ENCODE peak calls at places on chromosomes 2 and 18, in four cellular contexts. M is tibial nerve, O is heart left ventricle, F is endodermal cell. T is an unnamed sample. For H3K36me3 and H3K27me3, the result is how much of the 10 kb centered on the place peaks cover.

GRCh38 chr2:26284132-26284531 is 39.4 kb downstream of the HADHB start:
- DNase-seq in M (no peak), F (no peak), O (no peak), T (no peak)

GRCh38 chr18:4248686-4249085 is 206.4 kb downstream of the DLGAP1 start:
- DNase-seq in M (no peak), O (no peak), F (no peak), T (no peak)

GRCh38 chr2:45432406-45432805 is 178.7 kb downstream of the SRBD1 start:
- DNase-seq in O (no peak), F (no peak), M (no peak), T (no peak)

GRCh38 chr18:73824684-73825083 is 322.9 kb downstream of the FBXO15 start:
- DNase-seq in M (no peak), O (no peak), F (no peak), T (no peak)

GRCh38 chr2:11567631-11568031 is 33.8 kb downstream of the GREB1 start:
- DNase-seq in F (peak), M (no peak), O (no peak), T (no peak)

GRCh38 chr2:171248205-171248662 is 87.5 kb upstream of the TLK1 start:
- DNase-seq in O (no peak), F (no peak), M (no peak), T (no peak)

GRCh38 chr2:65436169-65436824 is 3.9 kb upstream of the SPRED2 start:
- DNase-seq in M (peak), O (peak), F (peak), T (peak)

GRCh38 chr18:48294894-48295585 is 114.1 kb downstream of the ZBTB7C start:
- DNase-seq in O (no peak), F (no peak), M (no peak), T (peak)

GRCh38 chr2:1564506-1564905 is 151.2 kb downstream of the TPO start:
- DNase-seq in O (peak), F (no peak), M (no peak), T (no peak)

GRCh38 chr2:105405291-105405690 is 6.4 kb upstream of the FHL2 start:
- DNase-seq in O (no peak), F (no peak), M (no peak), T (no peak)
- TF ChIP-seq CTCF in O (no peak), F (no peak), M (no peak), T (no peak)

DNA sequence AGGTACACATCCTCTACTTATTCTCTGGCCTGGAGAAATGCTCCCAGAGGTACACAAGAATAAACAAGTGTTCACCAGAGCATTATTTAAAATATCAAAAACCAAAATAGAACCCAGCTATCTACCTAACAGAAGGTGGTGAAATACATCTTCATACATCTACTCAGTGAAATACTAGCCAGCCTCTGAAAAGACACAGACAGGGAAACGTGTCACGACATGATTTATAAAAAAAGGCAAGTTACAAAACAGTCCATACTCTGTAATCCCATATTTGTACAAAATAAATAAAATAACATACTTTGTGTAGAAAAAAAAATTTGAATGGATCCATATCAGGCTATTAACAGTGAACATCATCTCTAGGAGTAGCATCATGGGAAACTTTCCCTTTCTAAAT is 38.2 kb downstream of the KANSL3 start:
- DNase-seq in M (no peak), F (no peak), O (no peak), T (no peak)
- H3K36me3 ChIP-seq in M (half or more), F (half or more), O (under half), T (under half)

DNA sequence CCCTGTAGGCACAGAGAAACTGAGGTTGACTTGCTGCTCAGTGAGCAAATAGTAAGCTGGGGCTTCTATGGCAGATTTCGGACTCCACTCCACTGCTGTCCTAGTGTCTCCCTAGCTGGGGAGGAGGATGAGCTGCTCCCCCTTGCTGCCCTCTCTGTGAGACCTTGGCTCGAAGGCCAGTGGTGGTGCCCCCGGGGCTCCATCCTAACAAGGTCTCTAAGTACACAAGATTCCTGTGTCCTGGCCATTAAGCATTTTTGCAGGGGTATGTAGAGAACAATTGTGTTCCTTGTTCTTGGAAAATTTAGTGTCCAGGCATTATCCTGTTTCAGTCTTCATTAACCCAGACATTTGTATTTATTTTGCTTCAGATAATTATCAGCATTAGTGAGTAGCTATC is 21.3 kb upstream of the BCL2L11 start:
- DNase-seq in O (no peak), F (no peak), M (no peak), T (no peak)
- H3K27me3 ChIP-seq in O (under half), F (under half), M (under half), T (under half)

GRCh38 chr2:73827018-73827417 is 1.7 kb upstream of the STAMBP start:
- DNase-seq in M (no peak), F (no peak), O (no peak), T (no peak)
- TF ChIP-seq CTCF in M (no peak), F (peak), O (peak), T (no peak)

DNA sequence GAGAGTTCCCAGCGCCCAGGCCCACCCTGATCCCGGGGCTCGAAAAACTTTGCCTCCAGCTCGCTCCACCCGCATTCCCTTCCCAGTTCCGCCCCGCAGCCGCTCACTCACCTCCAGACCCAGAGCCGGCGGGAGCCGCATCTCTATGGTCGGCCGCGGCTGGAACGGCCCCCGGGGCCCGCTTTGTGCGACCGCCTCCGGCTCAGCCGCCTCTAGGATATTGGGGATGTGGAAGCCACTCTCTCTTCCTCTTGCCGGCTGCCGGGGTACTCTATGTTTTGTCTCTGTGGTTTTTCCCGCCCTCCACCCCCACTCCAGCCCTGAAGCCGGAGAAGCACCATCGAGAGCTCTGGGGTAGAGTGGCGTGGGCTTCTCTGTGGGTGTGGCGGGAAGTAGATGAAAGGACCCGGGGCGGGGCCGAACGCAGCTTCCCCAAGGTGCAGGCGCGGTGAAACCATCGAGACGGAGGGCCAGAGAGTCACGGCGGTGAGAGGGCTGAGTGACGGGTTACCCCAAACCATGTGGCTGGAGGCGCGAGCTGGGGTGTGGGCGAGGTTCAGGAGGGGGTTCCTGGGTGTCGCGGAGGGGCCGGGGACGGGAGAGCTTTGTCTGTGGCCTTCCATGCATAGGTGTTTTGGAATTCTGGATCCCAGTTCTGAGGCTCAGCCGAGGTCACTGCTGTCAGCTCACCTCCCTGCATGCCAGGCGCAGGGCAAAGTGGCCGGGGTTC is at the start of the genes BCS1L and ZNF142:
- DNase-seq in M (peak), O (peak), F (peak), T (peak)
- H3K36me3 ChIP-seq in M (half or more), O (under half), F (half or more), T (under half)

GRCh38 chr2:216373896-216374295 is 1.6 kb upstream of the MARCHF4 start:
- DNase-seq in M (no peak), F (no peak), O (no peak), T (no peak)
- H3K27me3 ChIP-seq in M (under half), F (under half), O (half or more), T (under half)

GRCh38 chr2:236752111-236752510 is 182.5 kb downstream of the ACKR3 start:
- DNase-seq in O (no peak), M (no peak), F (no peak), T (no peak)
- TF ChIP-seq CTCF in O (no peak), M (no peak), F (no peak), T (no peak)

DNA sequence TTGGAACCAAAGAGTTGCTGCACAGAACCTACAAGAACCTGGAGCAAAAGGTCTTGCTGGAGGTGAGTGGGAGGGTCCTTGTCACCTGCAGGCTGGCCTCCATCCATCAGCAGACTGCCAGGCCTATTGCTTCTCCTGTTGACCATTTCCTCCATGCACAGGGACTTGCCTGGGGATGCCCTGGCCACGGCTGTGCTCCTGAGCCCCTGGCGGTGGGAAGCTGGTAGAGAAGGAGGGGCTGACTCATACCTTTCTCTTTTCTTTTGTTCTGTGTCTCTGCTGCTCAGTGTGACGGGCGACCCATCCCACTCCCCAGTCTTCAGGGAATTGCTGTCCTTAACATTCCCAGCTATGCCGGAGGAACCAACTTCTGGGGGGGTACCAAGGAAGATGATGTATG is 102.6 kb downstream of the DGKD start:
- DNase-seq in O (no peak), M (no peak), F (peak), T (no peak)
- H3K36me3 ChIP-seq in O (under half), M (half or more), F (under half), T (under half)

GRCh38 chr2:218831378-218831990 is at the start of gene PRKAG3:
- DNase-seq in M (no peak), O (no peak), F (no peak), T (no peak)
- H3K27me3 ChIP-seq in M (under half), O (under half), F (under half), T (under half)

GRCh38 chr2:95052804-95053535 is 27.5 kb downstream of the MAL start:
- DNase-seq in O (no peak), F (no peak), M (no peak), T (no peak)
- TF ChIP-seq CTCF in O (no peak), F (peak), M (no peak), T (no peak)